ENCODE peak calls at places on chromosomes 5 and 9, in ten cellular contexts. One of them, this sample, is unnamed.

GRCh38 chr9:133683494-133684460 is 47.6 kb downstream of the DBH start:
- DNase-seq in retina: no peak
- DNase-seq in effector memory CD8-positive, alpha-beta T cell: peak; percentile 71
- DNase-seq in BJ: no peak
- DNase-seq in fibroblast of the aortic adventitia: no peak
- DNase-seq in NCI-H524: no peak
- DNase-seq in AG10803: peak; percentile 2
- DNase-seq in right lobe of liver: peak; percentile 52
- DNase-seq in HEK293T: no peak
- DNase-seq in kidney epithelial cell: no peak
- DNase-seq in this sample: no peak

GRCh38 chr5:158923799-158924551 is 175.7 kb downstream of the EBF1 start:
- DNase-seq in retina: no peak
- DNase-seq in effector memory CD8-positive, alpha-beta T cell: no peak
- DNase-seq in BJ: no peak
- DNase-seq in fibroblast of the aortic adventitia: no peak
- DNase-seq in NCI-H524: no peak
- DNase-seq in AG10803: no peak
- DNase-seq in right lobe of liver: no peak
- DNase-seq in HEK293T: no peak
- DNase-seq in kidney epithelial cell: no peak
- DNase-seq in this sample: no peak

GRCh38 chr5:138900281-138900965 is 25.3 kb upstream of the LRRTM2 start:
- DNase-seq in retina: no peak
- DNase-seq in effector memory CD8-positive, alpha-beta T cell: no peak
- DNase-seq in BJ: no peak
- DNase-seq in fibroblast of the aortic adventitia: peak; percentile 19
- DNase-seq in NCI-H524: no peak
- DNase-seq in AG10803: peak; percentile 9
- DNase-seq in right lobe of liver: no peak
- DNase-seq in HEK293T: no peak
- DNase-seq in kidney epithelial cell: peak; percentile 41
- DNase-seq in this sample: no peak

GRCh38 chr5:5270958-5271605 is 131.0 kb downstream of the ADAMTS16 start:
- DNase-seq in retina: no peak
- DNase-seq in effector memory CD8-positive, alpha-beta T cell: no peak
- DNase-seq in BJ: peak; percentile 42
- DNase-seq in fibroblast of the aortic adventitia: peak; percentile 84
- DNase-seq in NCI-H524: peak; percentile 46
- DNase-seq in AG10803: peak; percentile 77
- DNase-seq in right lobe of liver: peak; percentile 61
- DNase-seq in HEK293T: peak; percentile 53
- DNase-seq in kidney epithelial cell: peak; percentile 61
- DNase-seq in this sample: peak; percentile 44

GRCh38 chr5:78587775-78588291 is 60.7 kb downstream of the LHFPL2 start:
- DNase-seq in retina: no peak
- DNase-seq in effector memory CD8-positive, alpha-beta T cell: no peak
- DNase-seq in BJ: no peak
- DNase-seq in fibroblast of the aortic adventitia: peak; percentile 74
- DNase-seq in NCI-H524: no peak
- DNase-seq in AG10803: peak; percentile 93
- DNase-seq in right lobe of liver: no peak
- DNase-seq in HEK293T: no peak
- DNase-seq in kidney epithelial cell: no peak
- DNase-seq in this sample: no peak

GRCh38 chr5:148820778-148821395 is 5.5 kb upstream of the ADRB2 start:
- DNase-seq in retina: no peak
- DNase-seq in effector memory CD8-positive, alpha-beta T cell: no peak
- DNase-seq in BJ: no peak
- DNase-seq in fibroblast of the aortic adventitia: peak; percentile 64
- DNase-seq in NCI-H524: peak; percentile 21
- DNase-seq in AG10803: peak; percentile 48
- DNase-seq in right lobe of liver: no peak
- DNase-seq in HEK293T: no peak
- DNase-seq in kidney epithelial cell: no peak
- DNase-seq in this sample: no peak

GRCh38 chr5:8905021-8905420 is 640.9 kb downstream of the SEMA5A start:
- DNase-seq in retina: no peak
- DNase-seq in effector memory CD8-positive, alpha-beta T cell: no peak
- DNase-seq in BJ: peak; percentile 36
- DNase-seq in fibroblast of the aortic adventitia: peak; percentile 91
- DNase-seq in NCI-H524: no peak
- DNase-seq in AG10803: peak; percentile 53
- DNase-seq in right lobe of liver: no peak
- DNase-seq in HEK293T: no peak
- DNase-seq in kidney epithelial cell: no peak
- DNase-seq in this sample: no peak

GRCh38 chr5:523658-524441 is 399 bp downstream of the SLC9A3 start:
- DNase-seq in retina: peak; percentile 74
- DNase-seq in effector memory CD8-positive, alpha-beta T cell: no peak
- DNase-seq in BJ: no peak
- DNase-seq in fibroblast of the aortic adventitia: no peak
- DNase-seq in NCI-H524: no peak
- DNase-seq in AG10803: no peak
- DNase-seq in right lobe of liver: no peak
- DNase-seq in HEK293T: no peak
- DNase-seq in kidney epithelial cell: no peak
- DNase-seq in this sample: no peak

GRCh38 chr5:100797863-100798262 is 105.2 kb downstream of the ST8SIA4 start:
- DNase-seq in retina: no peak
- DNase-seq in effector memory CD8-positive, alpha-beta T cell: no peak
- DNase-seq in BJ: no peak
- DNase-seq in fibroblast of the aortic adventitia: peak; percentile 71
- DNase-seq in NCI-H524: no peak
- DNase-seq in AG10803: no peak
- DNase-seq in right lobe of liver: no peak
- DNase-seq in HEK293T: no peak
- DNase-seq in kidney epithelial cell: peak; percentile 31
- DNase-seq in this sample: no peak